ENCODE peak calls at places on chromosomes 3 and 15, in seven cellular contexts. F is GM12891, I is GM12892, O is HepG2, R is H1, D is K562, T is GM12878. B is an unnamed sample.

GRCh38 chr3:18079739-18080138 is 337.3 kb upstream of the TBC1D5 start:
- DNase-seq in F (no peak), I (no peak), O (no peak), R (no peak), D (no peak), T (no peak), B (no peak)

GRCh38 chr15:59485036-59485435 is 47.0 kb downstream of the FAM81A start:
- DNase-seq in F (no peak), I (no peak), O (no peak), R (no peak), D (no peak), T (no peak), B (no peak)

GRCh38 chr3:159840900-159841299 is 147.7 kb upstream of the IL12A start:
- DNase-seq in F (no peak), I (no peak), O (no peak), R (no peak), D (no peak), T (no peak), B (no peak)

GRCh38 chr3:14892226-14892625 is 55.2 kb upstream of the NR2C2 start:
- DNase-seq in F (no peak), I (no peak), O (no peak), R (no peak), D (no peak), T (no peak), B (no peak)

GRCh38 chr3:126137490-126138130 is 42.8 kb downstream of the ALDH1L1 start:
- DNase-seq in F (no peak), I (no peak), O (no peak), R (peak), D (no peak), T (no peak), B (no peak)

GRCh38 chr3:115975353-115975752 is 352.0 kb downstream of the GAP43 start:
- DNase-seq in F (no peak), I (no peak), O (peak), R (no peak), D (no peak), T (no peak), B (no peak)

GRCh38 chr3:149010966-149011365 is 19.6 kb downstream of the GYG1 start:
- DNase-seq in F (no peak), I (no peak), O (no peak), R (no peak), D (no peak), T (no peak), B (no peak)

GRCh38 chr3:129061077-129061887 is 703 bp downstream of the GP9 start:
- DNase-seq in F (no peak), I (no peak), O (no peak), R (no peak), D (no peak), T (no peak), B (no peak)

GRCh38 chr3:177596822-177597271 is 399.6 kb upstream of the TBL1XR1 start:
- DNase-seq in F (no peak), I (no peak), O (no peak), R (no peak), D (no peak), T (no peak), B (peak)

GRCh38 chr15:88166330-88166993 is 90.1 kb downstream of the NTRK3 start:
- DNase-seq in F (no peak), I (no peak), O (peak), R (peak), D (peak), T (no peak), B (no peak)

GRCh38 chr3:176097036-176097435 is 1100.2 kb downstream of the TBL1XR1 start:
- DNase-seq in F (no peak), I (no peak), O (no peak), R (no peak), D (no peak), T (no peak), B (no peak)

GRCh38 chr15:56249080-56249479 is 5.4 kb upstream of the RFX7 start:
- DNase-seq in F (no peak), I (no peak), O (peak), R (no peak), D (no peak), T (no peak), B (peak)

GRCh38 chr3:140455476-140455875 is 222.4 kb upstream of the TRIM42 start:
- DNase-seq in F (no peak), I (no peak), O (no peak), R (no peak), D (no peak), T (no peak), B (no peak)

GRCh38 chr3:80097674-80098073 is 329.9 kb upstream of the ROBO1 start:
- DNase-seq in F (no peak), I (no peak), O (no peak), R (no peak), D (no peak), T (no peak), B (no peak)

GRCh38 chr3:38524141-38524739 is 28.1 kb downstream of the EXOG start:
- DNase-seq in F (no peak), I (no peak), O (no peak), R (no peak), D (no peak), T (no peak), B (no peak)

GRCh38 chr15:40909662-40910625 is 15.7 kb downstream of the VPS18 start:
- DNase-seq in F (no peak), I (no peak), O (peak), R (no peak), D (no peak), T (no peak), B (peak)

GRCh38 chr15:45660231-45660979 is 25.6 kb downstream of the SQOR start:
- DNase-seq in F (no peak), I (no peak), O (no peak), R (no peak), D (no peak), T (no peak), B (no peak)

GRCh38 chr3:38586546-38587520 is 62.7 kb downstream of the SCN5A start:
- DNase-seq in F (no peak), I (no peak), O (no peak), R (peak), D (no peak), T (no peak), B (no peak)

GRCh38 chr15:41104234-41104633 is 11.8 kb downstream of the INO80 start:
- DNase-seq in F (no peak), I (no peak), O (no peak), R (no peak), D (no peak), T (no peak), B (no peak)

GRCh38 chr3:64988188-64988587 is 300.4 kb upstream of the ADAMTS9 start:
- DNase-seq in F (no peak), I (no peak), O (no peak), R (no peak), D (no peak), T (no peak), B (no peak)

GRCh38 chr15:31977812-31978662 is 52.3 kb upstream of the CHRNA7 start:
- DNase-seq in F (peak), I (peak), O (peak), R (peak), D (peak), T (no peak), B (peak)

GRCh38 chr3:23738946-23739345 is 66.8 kb upstream of the UBE2E1 start:
- DNase-seq in F (no peak), I (no peak), O (no peak), R (no peak), D (no peak), T (no peak), B (no peak)

GRCh38 chr3:184300377-184300717 is 1.3 kb downstream of the PSMD2 start:
- DNase-seq in F (no peak), I (no peak), O (no peak), R (no peak), D (no peak), T (no peak), B (no peak)

GRCh38 chr15:88484781-88485246 is 17.3 kb downstream of the MRPS11 start:
- DNase-seq in F (no peak), I (no peak), O (no peak), R (no peak), D (no peak), T (no peak), B (no peak)

GRCh38 chr15:89328398-89329254 is 6.0 kb downstream of the POLG start:
- DNase-seq in F (no peak), I (no peak), O (no peak), R (no peak), D (no peak), T (no peak), B (no peak)

GRCh38 chr15:58572521-58572920 is 140.7 kb downstream of the LIPC start:
- DNase-seq in F (no peak), I (no peak), O (no peak), R (no peak), D (no peak), T (no peak), B (no peak)

GRCh38 chr3:87173071-87173470 is 54.0 kb upstream of the CHMP2B start:
- DNase-seq in F (no peak), I (no peak), O (no peak), R (no peak), D (no peak), T (no peak), B (no peak)

GRCh38 chr3:99950921-99951320 is 133.3 kb downstream of the CMSS1 start:
- DNase-seq in F (no peak), I (no peak), O (no peak), R (no peak), D (no peak), T (no peak), B (no peak)

DNA sequence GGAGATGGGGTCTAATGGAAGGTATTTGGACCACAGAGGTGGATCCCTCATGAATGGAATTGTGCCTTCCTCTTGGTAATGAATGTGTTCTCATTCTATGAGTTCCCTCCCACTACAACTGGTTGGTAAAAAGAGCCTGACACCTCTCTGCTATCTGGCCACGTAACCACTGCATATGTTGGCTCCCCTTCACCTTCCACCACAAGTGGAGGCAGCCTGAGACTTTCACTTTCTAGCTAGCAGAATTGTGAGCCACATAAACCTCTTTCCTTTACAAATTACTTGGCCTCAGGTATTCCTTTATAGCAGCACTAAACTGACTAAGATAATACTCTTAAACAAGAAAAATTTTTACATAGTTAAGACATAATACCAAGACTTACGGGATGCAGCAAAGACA is 155.3 kb downstream of the NR1I2 start:
- DNase-seq in F (peak), I (peak), O (no peak), R (no peak), D (no peak), T (peak), B (no peak)
- TF ChIP-seq TAF1 in F (no peak), I (no peak), O (no peak), R (no peak), D (no peak), T (no peak), B (no peak)

DNA sequence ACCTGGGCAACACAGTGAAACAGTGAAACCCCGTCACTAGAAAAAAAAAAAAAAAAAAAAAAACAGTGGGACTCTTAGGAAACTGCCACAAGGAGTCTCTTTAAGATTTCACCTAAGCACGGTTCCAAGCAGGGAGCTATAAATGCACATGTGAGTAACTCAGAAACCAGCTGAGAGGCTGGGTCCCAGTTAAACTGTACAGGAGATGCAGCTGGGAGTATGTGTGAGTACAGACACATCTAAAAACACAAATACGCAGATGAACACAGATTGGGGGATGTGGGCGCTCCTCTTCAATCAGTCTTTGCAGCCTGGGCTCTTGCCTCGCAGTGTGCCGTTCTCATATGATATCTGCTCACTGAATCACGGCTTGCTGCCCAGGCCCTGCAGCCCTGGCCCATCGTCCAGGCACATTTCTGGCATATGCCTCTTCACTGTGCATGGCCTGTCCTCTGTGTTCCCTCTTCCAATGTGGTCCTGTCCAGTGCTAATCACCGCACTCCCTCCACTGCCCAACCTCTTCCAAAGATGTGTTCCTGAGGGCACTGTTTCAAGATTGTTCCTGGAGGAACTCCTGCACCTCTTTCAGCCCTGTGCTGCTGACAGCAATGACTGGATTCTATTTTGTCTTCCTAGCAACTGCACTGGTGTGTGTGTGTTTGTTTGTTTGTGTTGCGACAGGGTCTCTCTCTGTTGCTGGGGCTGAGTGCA is 17.2 kb downstream of the CA12 start:
- DNase-seq in F (no peak), I (no peak), O (no peak), R (no peak), D (no peak), T (no peak), B (no peak)
- TF ChIP-seq TAF1 in F (no peak), I (no peak), O (no peak), R (no peak), D (no peak), T (no peak), B (no peak)

GRCh38 chr15:95839367-95839782 is 491.1 kb upstream of the NR2F2 start:
- DNase-seq in F (peak), I (no peak), O (no peak), R (no peak), D (no peak), T (peak), B (no peak)

GRCh38 chr15:95837605-95838004 is 492.9 kb upstream of the NR2F2 start:
- DNase-seq in F (no peak), I (no peak), O (no peak), R (no peak), D (no peak), T (no peak), B (no peak)

GRCh38 chr15:95842576-95842975 is 487.9 kb upstream of the NR2F2 start:
- DNase-seq in F (no peak), I (no peak), O (no peak), R (no peak), D (no peak), T (no peak), B (no peak)

GRCh38 chr15:95843241-95843851 is 487.2 kb upstream of the NR2F2 start:
- DNase-seq in F (no peak), I (no peak), O (no peak), R (no peak), D (no peak), T (no peak), B (no peak)

GRCh38 chr15:95840004-95840403 is 490.5 kb upstream of the NR2F2 start:
- DNase-seq in F (no peak), I (no peak), O (no peak), R (no peak), D (no peak), T (no peak), B (no peak)
- TF ChIP-seq TAF1 in F (no peak), I (no peak), O (no peak), R (no peak), D (no peak), T (no peak), B (no peak)

DNA sequence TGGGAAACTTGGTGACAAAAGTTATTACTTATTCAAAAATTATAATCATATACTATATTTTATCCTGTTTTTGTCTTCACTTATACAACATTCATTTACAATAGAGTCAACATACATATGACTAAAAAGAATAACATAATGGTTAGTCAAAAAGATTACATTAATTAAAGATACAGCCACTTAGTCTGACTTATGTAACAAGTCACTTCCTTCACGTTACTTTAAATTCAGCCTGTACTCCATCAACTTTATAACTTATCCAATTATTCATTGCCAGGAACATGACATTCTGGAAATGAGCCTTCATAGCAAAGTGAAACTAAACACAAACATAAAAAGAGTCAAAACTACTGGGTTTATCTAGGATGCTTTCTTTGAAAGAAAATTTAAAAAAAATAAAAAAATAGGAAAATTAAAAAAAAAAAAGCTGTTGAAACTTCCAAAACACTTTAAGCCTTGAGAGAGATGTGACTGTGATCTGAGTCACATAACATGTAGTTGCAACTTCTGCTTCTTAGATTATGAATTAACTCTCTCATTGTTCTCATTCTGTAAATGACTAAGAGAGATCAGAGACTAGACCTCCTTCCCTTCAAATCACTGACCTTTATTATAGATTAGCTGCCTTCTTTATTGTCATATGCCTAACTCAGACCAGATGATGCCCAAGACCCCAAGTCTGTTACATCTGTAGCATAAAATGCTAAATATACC is 107.8 kb downstream of the MYRIP start:
- DNase-seq in F (no peak), I (no peak), O (no peak), R (no peak), D (no peak), T (no peak), B (no peak)
- TF ChIP-seq TAF1 in F (no peak), I (no peak), O (no peak), R (no peak), D (no peak), T (no peak), B (no peak)

GRCh38 chr3:354433-354832 is 157.9 kb downstream of the CHL1 start:
- DNase-seq in F (no peak), I (peak), O (peak), R (peak), D (peak), T (peak), B (peak)
- TF ChIP-seq TAF1 in F (no peak), I (no peak), O (no peak), R (no peak), D (no peak), T (no peak), B (no peak)

B was measured in SK-N-SH.